ENCODE peak calls at places on chromosomes 2 and 18, in five cellular contexts. K, H, X, O and W are unnamed samples.

GRCh38 chr2:109497911-109498870 is 115.6 kb downstream of the SEPTIN10 start:
- DNase-seq in K (no peak), O (no peak), X (no peak), H (no peak), W (peak)

GRCh38 chr2:233270366-233270765 is 18.9 kb downstream of the ATG16L1 start:
- DNase-seq in H (no peak), O (no peak), K (no peak), X (no peak), W (peak)

GRCh38 chr2:174633621-174633927 is 36.0 kb upstream of the WIPF1 start:
- DNase-seq in O (no peak), X (no peak), H (no peak), K (no peak), W (peak)

GRCh38 chr2:33166287-33166881 is 219.6 kb downstream of the LTBP1 start:
- DNase-seq in H (no peak), O (no peak), X (no peak), K (no peak), W (peak)

GRCh38 chr18:61727241-61727640 is 165.6 kb downstream of the RNF152 start:
- DNase-seq in K (no peak), X (no peak), H (no peak), O (no peak), W (no peak)

GRCh38 chr2:146388757-146389156 is 1456.1 kb upstream of the ACVR2A start:
- DNase-seq in X (no peak), K (no peak), H (no peak), O (no peak), W (no peak)

GRCh38 chr18:78905334-78905733 is 74.3 kb upstream of the SALL3 start:
- DNase-seq in X (no peak), H (no peak), K (peak), O (no peak), W (no peak)

GRCh38 chr2:170739048-170739447 is 23.9 kb downstream of the SP5 start:
- DNase-seq in X (peak), O (no peak), H (no peak), K (no peak), W (no peak)

GRCh38 chr2:132400169-132400900 is 16.3 kb upstream of the GPR39 start:
- DNase-seq in H (peak), O (no peak), K (no peak), X (peak), W (no peak)

GRCh38 chr2:186532891-186533290 is 46.8 kb downstream of the ZC3H15 start:
- DNase-seq in O (no peak), K (no peak), H (peak), X (peak), W (peak)

GRCh38 chr2:109545828-109546713 is 67.7 kb downstream of the SEPTIN10 start:
- DNase-seq in X (peak), O (peak), H (peak), K (peak), W (peak)

GRCh38 chr2:126657146-126657635 is 1.2 kb downstream of the GYPC start:
- DNase-seq in K (no peak), H (peak), X (no peak), O (peak), W (no peak)

GRCh38 chr2:112547333-112547732 is 5.1 kb downstream of the POLR1B start:
- DNase-seq in X (peak), H (no peak), K (no peak), O (no peak), W (no peak)

GRCh38 chr2:239048771-239049170 is 200.9 kb downstream of the TWIST2 start:
- DNase-seq in K (no peak), H (no peak), O (no peak), X (no peak), W (no peak)

GRCh38 chr2:200728630-200729029 is 83.1 kb upstream of the BZW1 start:
- DNase-seq in O (no peak), X (peak), H (no peak), K (no peak), W (no peak)

GRCh38 chr2:28355521-28356094 is 37.0 kb upstream of the FOSL2 start:
- DNase-seq in X (no peak), K (no peak), H (peak), O (no peak), W (peak)

GRCh38 chr18:11148655-11149440 is 521 bp downstream of the PIEZO2 start:
- DNase-seq in K (peak), X (no peak), O (peak), H (no peak), W (no peak)

GRCh38 chr2:7121851-7122250 is 204.6 kb downstream of the RNF144A start:
- DNase-seq in H (no peak), K (no peak), X (no peak), O (no peak), W (no peak)

GRCh38 chr2:17821535-17822451 is 5.5 kb downstream of the MSGN1 start:
- DNase-seq in K (peak), H (no peak), X (no peak), O (no peak), W (peak)

GRCh38 chr2:38835015-38835601 is 40.6 kb downstream of the DHX57 start:
- DNase-seq in O (no peak), X (peak), H (no peak), K (no peak), W (peak)

GRCh38 chr2:166375736-166376487 is at the start of gene SCN9A:
- DNase-seq in H (peak), X (peak), K (peak), O (peak), W (peak)

GRCh38 chr2:119511989-119512388 is 12.3 kb downstream of the SCTR start:
- DNase-seq in H (no peak), O (no peak), X (no peak), K (no peak), W (no peak)

DNA sequence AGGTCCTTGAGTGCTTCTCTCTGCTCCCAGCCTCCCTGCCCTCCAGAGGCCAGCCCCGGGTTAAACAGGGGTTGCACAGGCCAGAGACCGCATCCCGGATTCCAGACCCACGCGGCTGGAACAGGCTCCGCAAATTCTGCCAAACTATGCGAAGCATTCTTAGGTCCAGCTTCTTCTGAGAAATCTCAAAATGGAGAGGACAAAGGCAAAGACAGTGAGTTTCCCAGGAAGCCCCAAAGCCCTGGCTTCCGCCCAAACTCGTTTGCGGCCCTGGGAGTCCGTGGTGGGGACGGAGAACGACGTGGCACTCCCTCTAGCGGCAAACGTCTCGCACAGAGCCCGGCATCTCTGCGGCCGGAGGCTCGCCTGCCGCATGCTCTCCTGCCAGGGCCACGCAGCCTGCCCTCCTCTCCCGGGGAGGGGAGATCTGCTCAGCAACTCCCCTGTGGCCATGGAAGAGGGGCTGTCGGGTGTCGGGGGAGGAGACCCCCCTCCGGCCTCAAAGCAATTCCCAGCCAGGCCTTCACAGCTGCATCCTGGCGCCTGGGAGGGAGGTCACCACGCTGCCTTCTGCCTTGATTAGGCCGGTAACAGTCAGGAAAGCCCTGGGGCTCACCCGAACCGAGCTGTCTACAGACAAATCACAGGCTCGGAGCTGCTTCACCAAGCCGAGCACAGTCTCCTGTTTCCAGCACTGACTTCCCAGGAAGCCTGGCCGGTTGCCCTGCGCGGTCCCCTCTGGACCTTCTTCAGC is 33.4 kb upstream of the KLHL29 start:
- DNase-seq in H (peak), O (peak), K (peak), X (peak), W (peak)
- TF ChIP-seq JUN in H (no peak), O (peak), K (no peak), X (no peak), W (no peak)

GRCh38 chr2:206443735-206444527 is 599 bp downstream of the ADAM23 start:
- DNase-seq in X (peak), K (peak), H (peak), O (peak), W (peak)
- TF ChIP-seq JUN in X (no peak), K (no peak), H (no peak), O (no peak), W (no peak)

GRCh38 chr2:111194835-111195621 is 74.3 kb downstream of the BCL2L11 start:
- DNase-seq in K (peak), O (no peak), X (peak), H (peak), W (no peak)
- TF ChIP-seq JUN in K (no peak), O (no peak), X (no peak), H (no peak), W (no peak)

GRCh38 chr2:101120124-101120996 is 30.8 kb downstream of the TBC1D8 start:
- DNase-seq in H (no peak), O (no peak), K (no peak), X (peak), W (peak)
- TF ChIP-seq JUN in H (no peak), O (no peak), K (no peak), X (peak), W (peak)